ENCODE peak calls at places on chromosomes 2 and 18, in seven cellular contexts. S, Y, W, Z, N, E and P are unnamed samples.

GRCh38 chr2:30172622-30173021 is 25.8 kb downstream of the YPEL5 start:
- DNase-seq in S (no peak), Y (no peak), W (no peak), Z (no peak), N (no peak), E (no peak), P (no peak)

GRCh38 chr2:217069263-217070042 is 209.6 kb upstream of the TNP1 start:
- DNase-seq in S (no peak), Y (no peak), W (no peak), Z (no peak), N (peak), E (no peak), P (no peak)

GRCh38 chr2:120682654-120683053 is 53.0 kb upstream of the GLI2 start:
- DNase-seq in S (no peak), Y (no peak), W (no peak), Z (no peak), N (no peak), E (no peak), P (no peak)

GRCh38 chr2:44805836-44806235 is 135.7 kb upstream of the SIX3 start:
- DNase-seq in S (peak), Y (no peak), W (no peak), Z (no peak), N (no peak), E (no peak), P (no peak)

GRCh38 chr2:176542456-176542855 is 273.2 kb downstream of the MTX2 start:
- DNase-seq in S (no peak), Y (no peak), W (no peak), Z (no peak), N (no peak), E (no peak), P (no peak)

GRCh38 chr2:231280861-231281260 is 82.4 kb downstream of the ARMC9 start:
- DNase-seq in S (no peak), Y (no peak), W (no peak), Z (no peak), N (no peak), E (no peak), P (no peak)

GRCh38 chr2:82879803-82880202 is 1579.3 kb downstream of the SUCLG1 start:
- DNase-seq in S (no peak), Y (no peak), W (no peak), Z (no peak), N (no peak), E (no peak), P (no peak)

GRCh38 chr18:25279556-25279955 is 72.4 kb downstream of the ZNF521 start:
- DNase-seq in S (no peak), Y (no peak), W (no peak), Z (no peak), N (no peak), E (no peak), P (no peak)

GRCh38 chr2:177474904-177475474 is 82.4 kb downstream of the AGPS start:
- DNase-seq in S (no peak), Y (no peak), W (no peak), Z (no peak), N (peak), E (no peak), P (no peak)

GRCh38 chr18:48693625-48694262 is 154.9 kb downstream of the CTIF start:
- DNase-seq in S (no peak), Y (no peak), W (no peak), Z (no peak), N (no peak), E (no peak), P (no peak)

GRCh38 chr18:45155526-45155925 is 459.8 kb upstream of the SLC14A2 start:
- DNase-seq in S (no peak), Y (no peak), W (no peak), Z (no peak), N (peak), E (no peak), P (no peak)

GRCh38 chr18:62144338-62144737 is 42.5 kb downstream of the PIGN start:
- DNase-seq in S (no peak), Y (no peak), W (no peak), Z (no peak), N (no peak), E (no peak), P (no peak)

GRCh38 chr2:240369725-240370585 is 65.5 kb upstream of the GPC1 start:
- DNase-seq in S (no peak), Y (peak), W (no peak), Z (no peak), N (peak), E (peak), P (no peak)

GRCh38 chr2:6827516-6828298 is 38.0 kb downstream of the CMPK2 start:
- DNase-seq in S (no peak), Y (no peak), W (no peak), Z (no peak), N (no peak), E (no peak), P (no peak)

GRCh38 chr2:15749460-15750432 is 158.1 kb downstream of the DDX1 start:
- DNase-seq in S (no peak), Y (no peak), W (no peak), Z (no peak), N (no peak), E (no peak), P (no peak)

GRCh38 chr2:24083567-24084385 is 858 bp downstream of the TP53I3 start:
- DNase-seq in S (peak), Y (peak), W (no peak), Z (no peak), N (peak), E (no peak), P (no peak)

GRCh38 chr2:241154915-241155314 is 4.6 kb downstream of the PPP1R7 start:
- DNase-seq in S (no peak), Y (no peak), W (no peak), Z (peak), N (no peak), E (no peak), P (no peak)

GRCh38 chr18:31371970-31372369 is 4.6 kb upstream of the DSG4 start:
- DNase-seq in S (no peak), Y (no peak), W (no peak), Z (no peak), N (no peak), E (no peak), P (no peak)

GRCh38 chr18:40976050-40976449 is 979.0 kb upstream of the PIK3C3 start:
- DNase-seq in S (no peak), Y (no peak), W (no peak), Z (no peak), N (no peak), E (no peak), P (no peak)

GRCh38 chr18:33014060-33014796 is 241.4 kb upstream of the KLHL14 start:
- DNase-seq in S (no peak), Y (no peak), W (no peak), Z (no peak), N (peak), E (no peak), P (no peak)